ENCODE peak calls at places on chromosomes 11 and 22, in ten cellular contexts. Z is GOT3; V is IMR-90; G is stimulated activated CD8-positive, alpha-beta memory T cell treated with anti-CD3 and anti-CD28 coated beads, Interleukin-2, amount 100 ng/mL, for 1 hour; F is COR-L47; Y is AG20443; I is AG04449; D is stimulated activated CD4-positive, alpha-beta T cell treated with anti-CD3 and anti-CD28 coated beads, Interleukin-4, amount 100 ng/mL, for 1 hour; J is EH; L is AG08396. E is an unnamed sample.

GRCh38 chr11:116348226-116348625 is 424.6 kb downstream of the BUD13 start:
- DNase-seq in Z (no peak), V (no peak), G (no peak), F (no peak), Y (no peak), I (no peak), D (no peak), J (no peak), L (no peak), E (no peak)

GRCh38 chr22:28231423-28231822 is 312.4 kb upstream of the PITPNB start:
- DNase-seq in Z (no peak), V (peak), G (no peak), F (no peak), Y (peak), I (no peak), D (no peak), J (peak), L (peak), E (no peak)

GRCh38 chr11:45606514-45607024 is 58.9 kb downstream of the CHST1 start:
- DNase-seq in Z (no peak), V (no peak), G (no peak), F (peak), Y (no peak), I (no peak), D (no peak), J (no peak), L (no peak), E (no peak)

GRCh38 chr22:25919452-25919851 is 177.5 kb downstream of the MYO18B start:
- DNase-seq in Z (no peak), V (no peak), G (no peak), F (peak), Y (no peak), I (no peak), D (no peak), J (no peak), L (no peak), E (no peak)

GRCh38 chr22:47515384-47516125 is 753.1 kb downstream of the TBC1D22A start:
- DNase-seq in Z (no peak), V (no peak), G (no peak), F (no peak), Y (no peak), I (no peak), D (no peak), J (no peak), L (no peak), E (no peak)

GRCh38 chr11:62081378-62082291 is 42.2 kb upstream of the INCENP start:
- DNase-seq in Z (peak), V (peak), G (peak), F (peak), Y (peak), I (no peak), D (peak), J (peak), L (peak), E (peak)

GRCh38 chr22:25540128-25540790 is 24.2 kb upstream of the GRK3 start:
- DNase-seq in Z (no peak), V (no peak), G (no peak), F (no peak), Y (no peak), I (no peak), D (no peak), J (peak), L (no peak), E (no peak)

GRCh38 chr22:20062766-20063083 is 17.3 kb upstream of the DGCR8 start:
- DNase-seq in Z (no peak), V (peak), G (no peak), F (no peak), Y (no peak), I (no peak), D (no peak), J (peak), L (no peak), E (no peak)

GRCh38 chr11:68542617-68543016 is 82.1 kb downstream of the PPP6R3 start:
- DNase-seq in Z (no peak), V (peak), G (no peak), F (no peak), Y (peak), I (peak), D (no peak), J (peak), L (peak), E (no peak)

GRCh38 chr22:32183625-32184024 is 21.2 kb downstream of the RFPL2 start:
- DNase-seq in Z (no peak), V (no peak), G (no peak), F (no peak), Y (no peak), I (no peak), D (no peak), J (no peak), L (no peak), E (no peak)

GRCh38 chr11:2794419-2794795 is 91.2 kb downstream of the CDKN1C start:
- DNase-seq in Z (no peak), V (no peak), G (no peak), F (no peak), Y (no peak), I (no peak), D (peak), J (no peak), L (no peak), E (peak)

GRCh38 chr11:69533296-69534165 is 52.1 kb downstream of the LINC01488 start:
- DNase-seq in Z (no peak), V (no peak), G (no peak), F (no peak), Y (no peak), I (no peak), D (no peak), J (no peak), L (no peak), E (no peak)

GRCh38 chr11:76919887-76920746 is 59.4 kb downstream of the ACER3 start:
- DNase-seq in Z (no peak), V (peak), G (no peak), F (peak), Y (peak), I (peak), D (peak), J (peak), L (peak), E (peak)